ENCODE peak calls at places on chromosome 5, in nine cellular contexts. L is osteoblast, W is OCI-LY7, I is fibroblast of lung, X is IMR-90, H is GM23338, F is SK-N-SH, B is DND-41, Q is PC-3. K is an unnamed sample. For H4K20me1, the result is how much of the 10 kb centered on the place peaks cover.

GRCh38 chr5:130471-131175 is 38.7 kb downstream of the PLEKHG4B start:
- DNase-seq in L (no peak), W (no peak), I (peak), X (peak), H (peak), F (no peak), B (no peak), Q (no peak), K (no peak)

GRCh38 chr5:1243487-1244152 is 18.4 kb downstream of the SLC6A18 start:
- DNase-seq in L (no peak), W (no peak), I (no peak), X (no peak), H (peak), F (no peak), B (no peak), Q (no peak), K (no peak)

GRCh38 chr5:146331257-146331822 is 7.3 kb upstream of the POU4F3 start:
- DNase-seq in L (no peak), W (no peak), I (no peak), X (no peak), H (peak), F (no peak), B (no peak), Q (no peak), K (no peak)

GRCh38 chr5:38527475-38527874 is 29.0 kb downstream of the LIFR start:
- DNase-seq in L (no peak), W (peak), I (no peak), X (no peak), H (no peak), F (no peak), B (no peak), Q (no peak), K (peak)

GRCh38 chr5:32713396-32714381 is 2.6 kb downstream of the NPR3 start:
- DNase-seq in L (peak), W (no peak), I (peak), X (peak), H (peak), F (peak), B (no peak), Q (peak), K (no peak)

GRCh38 chr5:177472460-177473441 is 683 bp downstream of the DBN1 start:
- DNase-seq in L (peak), W (peak), I (no peak), X (no peak), H (peak), F (peak), B (peak), Q (peak), K (peak)

GRCh38 chr5:110784901-110785300 is 46.1 kb downstream of the SLC25A46 start:
- DNase-seq in L (no peak), W (no peak), I (no peak), X (peak), H (no peak), F (no peak), B (no peak), Q (peak), K (no peak)

GRCh38 chr5:174834081-174834480 is 109.7 kb downstream of the MSX2 start:
- DNase-seq in L (no peak), W (no peak), I (no peak), X (no peak), H (no peak), F (no peak), B (no peak), Q (no peak), K (no peak)

GRCh38 chr5:94744906-94745305 is 126.4 kb downstream of the SLF1 start:
- DNase-seq in L (no peak), W (no peak), I (no peak), X (no peak), H (no peak), F (no peak), B (no peak), Q (no peak), K (no peak)

GRCh38 chr5:157072508-157072907 is 13.6 kb upstream of the HAVCR1 start:
- DNase-seq in L (no peak), W (no peak), I (no peak), X (no peak), H (no peak), F (no peak), B (no peak), Q (peak), K (no peak)

GRCh38 chr5:75037106-75037505 is 15.3 kb downstream of the GCNT4 start:
- DNase-seq in L (peak), W (no peak), I (peak), X (peak), H (no peak), F (no peak), B (no peak), Q (peak), K (no peak)

GRCh38 chr5:78050888-78051287 is 243.6 kb downstream of the AP3B1 start:
- DNase-seq in L (no peak), W (no peak), I (peak), X (peak), H (no peak), F (no peak), B (no peak), Q (peak), K (no peak)

GRCh38 chr5:7412369-7412768 is 16.4 kb downstream of the ADCY2 start:
- DNase-seq in L (no peak), W (no peak), I (no peak), X (no peak), H (no peak), F (no peak), B (no peak), Q (no peak), K (no peak)

GRCh38 chr5:89930591-89931383 is 478.8 kb downstream of the CETN3 start:
- DNase-seq in L (no peak), W (no peak), I (peak), X (peak), H (no peak), F (no peak), B (no peak), Q (peak), K (no peak)

GRCh38 chr5:102796014-102796413 is 40.9 kb downstream of the PAM start:
- DNase-seq in L (no peak), W (no peak), I (peak), X (no peak), H (no peak), F (no peak), B (no peak), Q (no peak), K (no peak)

GRCh38 chr5:75654693-75655315 is 43.6 kb downstream of the ANKDD1B start:
- DNase-seq in L (no peak), W (no peak), I (no peak), X (no peak), H (no peak), F (no peak), B (no peak), Q (no peak), K (no peak)

GRCh38 chr5:176796970-176797369 is 13.4 kb upstream of the UNC5A start:
- DNase-seq in L (peak), W (no peak), I (no peak), X (no peak), H (no peak), F (no peak), B (no peak), Q (no peak), K (no peak)

GRCh38 chr5:140040358-140040757 is 2.7 kb downstream of the NRG2 start:
- DNase-seq in L (no peak), W (no peak), I (no peak), X (no peak), H (no peak), F (no peak), B (no peak), Q (no peak), K (no peak)

GRCh38 chr5:9059920-9060691 is 485.8 kb downstream of the SEMA5A start:
- DNase-seq in L (peak), W (no peak), I (peak), X (peak), H (no peak), F (no peak), B (no peak), Q (peak), K (no peak)

GRCh38 chr5:140324041-140324833 is 21.3 kb upstream of the PFDN1 start:
- DNase-seq in L (no peak), W (no peak), I (no peak), X (peak), H (no peak), F (no peak), B (no peak), Q (peak), K (no peak)

GRCh38 chr5:120873083-120873482 is 409.0 kb downstream of the PRR16 start:
- DNase-seq in L (no peak), W (no peak), I (peak), X (peak), H (no peak), F (no peak), B (no peak), Q (no peak), K (no peak)

GRCh38 chr5:25544652-25545249 is 900.0 kb upstream of the CDH10 start:
- DNase-seq in L (no peak), W (peak), I (no peak), X (no peak), H (peak), F (peak), B (peak), Q (peak), K (peak)

GRCh38 chr5:8905021-8905420 is 640.9 kb downstream of the SEMA5A start:
- DNase-seq in L (no peak), W (no peak), I (peak), X (peak), H (no peak), F (no peak), B (no peak), Q (peak), K (no peak)

DNA sequence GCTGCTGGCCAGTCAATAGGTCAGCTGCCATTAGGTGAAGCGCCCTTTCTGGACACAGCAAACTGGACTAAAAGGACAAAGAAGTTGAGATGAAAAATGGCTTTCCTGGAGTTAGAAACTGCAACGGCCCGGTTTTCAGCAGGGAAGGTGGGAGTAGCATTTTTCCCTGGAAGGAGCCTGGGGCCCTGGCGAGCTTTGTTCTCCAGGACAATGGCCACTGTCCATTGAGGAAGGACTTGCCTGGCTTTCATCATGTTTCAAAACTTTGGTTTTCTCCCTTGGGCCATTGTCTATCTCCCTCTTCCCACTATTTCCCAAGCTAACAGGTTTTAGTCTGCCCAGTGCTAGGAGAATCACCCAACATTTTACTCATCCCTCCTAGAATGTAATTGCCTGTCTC is 56.2 kb downstream of the MOCS2 start:
- DNase-seq in L (no peak), W (no peak), I (no peak), X (no peak), H (no peak), F (no peak), B (no peak), Q (no peak), K (no peak)
- H2AFZ ChIP-seq in L (no peak), W (no peak), I (no peak), X (no peak), H (no peak), F (no peak), B (no peak), Q (no peak), K (no peak)

GRCh38 chr5:172264814-172265213 is 18.8 kb downstream of the UBTD2 start:
- DNase-seq in L (no peak), W (no peak), I (no peak), X (no peak), H (no peak), F (no peak), B (no peak), Q (no peak), K (no peak)
- H4K20me1 ChIP-seq in L (under half), W (under half), I (under half), X (half or more), H (half or more), F (half or more), B (under half), Q (under half), K (under half)

DNA sequence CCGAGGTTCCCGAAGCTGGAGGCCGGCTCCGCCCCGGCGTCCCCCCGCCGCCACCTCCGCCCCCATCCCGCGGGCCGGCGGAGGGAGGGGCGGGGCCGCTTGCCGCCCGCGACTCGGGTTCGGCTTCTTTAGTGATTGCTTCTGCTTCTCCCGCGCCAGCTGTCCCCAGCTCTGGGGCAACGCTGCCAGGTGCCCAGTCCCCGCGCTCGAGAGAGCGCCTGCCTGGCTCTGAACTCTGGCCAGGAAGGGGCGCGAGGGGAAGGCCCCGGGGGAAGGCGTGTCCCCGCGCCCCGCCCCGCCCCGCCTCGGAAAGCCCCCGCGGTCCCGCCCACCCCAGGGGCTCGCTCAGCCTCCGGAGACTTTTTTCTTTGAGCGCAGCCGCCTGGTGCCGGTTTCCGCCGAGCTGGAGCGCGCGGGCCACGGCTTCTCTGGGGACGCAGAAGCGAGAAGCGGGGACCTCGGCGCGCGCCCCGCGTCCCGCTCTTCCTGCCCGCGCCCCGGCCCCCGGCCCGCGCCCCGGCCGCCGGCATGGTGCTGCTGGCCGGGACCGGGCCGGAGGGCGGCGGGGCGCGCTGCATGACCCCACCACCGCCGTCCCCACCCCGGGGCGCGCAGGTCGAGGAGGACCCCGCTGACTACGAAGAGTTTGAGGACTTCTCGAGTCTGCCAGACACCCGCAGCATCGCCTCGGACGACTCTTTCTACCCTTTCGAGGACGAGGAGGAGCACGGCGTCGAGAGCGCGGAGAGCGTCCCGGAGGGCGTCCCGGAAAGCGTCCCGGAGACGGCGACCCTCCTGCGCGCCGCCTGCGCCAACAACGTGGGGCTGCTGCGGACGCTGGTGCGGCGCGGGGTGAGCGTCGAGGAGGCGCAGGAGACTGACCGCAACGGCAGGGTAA is at the start of gene ANKRD33B:
- DNase-seq in L (peak), W (peak), I (peak), X (peak), H (peak), F (peak), B (peak), Q (peak), K (peak)
- H2AFZ ChIP-seq in L (peak), W (peak), I (peak), X (peak), H (peak), F (peak), B (peak), Q (peak), K (peak)

GRCh38 chr5:180289433-180289832 is 2.5 kb downstream of the MAPK9 start:
- DNase-seq in L (no peak), W (no peak), I (no peak), X (no peak), H (peak), F (peak), B (no peak), Q (peak), K (no peak)

GRCh38 chr5:180291234-180291940 is 496 bp downstream of the MAPK9 start:
- DNase-seq in L (peak), W (peak), I (no peak), X (no peak), H (peak), F (no peak), B (peak), Q (no peak), K (no peak)

GRCh38 chr5:180291943-180292831 is at the start of gene MAPK9:
- DNase-seq in L (peak), W (peak), I (peak), X (peak), H (peak), F (peak), B (peak), Q (peak), K (peak)

GRCh38 chr5:180289966-180290365 is 1.9 kb downstream of the MAPK9 start:
- DNase-seq in L (no peak), W (no peak), I (no peak), X (no peak), H (no peak), F (no peak), B (no peak), Q (no peak), K (no peak)

GRCh38 chr5:180290568-180291233 is 1.2 kb downstream of the MAPK9 start:
- DNase-seq in L (no peak), W (no peak), I (no peak), X (no peak), H (no peak), F (no peak), B (no peak), Q (no peak), K (no peak)
- H4K20me1 ChIP-seq in L (under half), W (under half), I (under half), X (under half), H (under half), F (under half), B (under half), Q (under half), K (under half)

DNA sequence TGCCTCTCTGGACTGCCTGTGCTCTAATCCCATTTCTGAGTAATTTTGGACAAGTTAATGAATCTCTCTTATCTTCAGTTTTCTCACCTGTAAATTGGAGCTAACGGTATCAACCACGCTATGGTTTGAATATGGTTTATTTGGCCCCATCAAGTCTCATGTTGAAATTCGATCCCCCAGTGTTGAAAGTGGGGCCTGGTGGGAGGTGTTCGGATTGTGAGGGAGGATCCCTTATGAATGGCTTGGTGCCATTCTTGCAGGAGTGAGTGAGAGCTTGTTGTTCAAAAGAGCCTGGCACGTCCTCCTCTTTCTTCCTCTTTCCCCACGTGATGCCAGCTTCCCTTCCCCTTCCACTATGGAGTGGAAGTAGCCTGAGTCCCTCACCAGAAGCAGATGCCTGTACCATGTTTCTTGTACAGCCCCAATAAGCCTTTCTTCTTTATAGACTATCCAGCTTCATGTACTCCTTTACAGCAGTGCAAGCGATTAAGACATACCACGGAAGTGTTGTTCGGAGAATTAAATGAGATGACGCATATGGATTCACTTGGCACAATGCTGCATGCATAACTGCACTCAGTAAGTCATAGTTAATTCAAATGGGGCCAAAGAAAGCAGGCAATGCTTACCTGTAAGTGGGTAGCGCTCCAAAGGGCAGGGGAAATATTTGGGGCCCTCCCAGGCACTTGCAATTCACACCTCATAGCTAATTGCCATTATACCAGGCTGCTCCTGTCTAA is 7.9 kb upstream of the ADRA1B start:
- DNase-seq in L (no peak), W (no peak), I (no peak), X (no peak), H (peak), F (no peak), B (no peak), Q (no peak), K (no peak)
- H2AFZ ChIP-seq in L (no peak), W (no peak), I (no peak), X (no peak), H (peak), F (no peak), B (no peak), Q (no peak), K (no peak)

GRCh38 chr5:134203630-134204029 is 22.2 kb downstream of the PPP2CA start:
- DNase-seq in L (no peak), W (no peak), I (no peak), X (no peak), H (no peak), F (no peak), B (no peak), Q (no peak), K (no peak)
- H4K20me1 ChIP-seq in L (half or more), W (under half), I (under half), X (half or more), H (half or more), F (half or more), B (half or more), Q (under half), K (under half)

GRCh38 chr5:108001222-108001621 is 330.5 kb upstream of the EFNA5 start:
- DNase-seq in L (no peak), W (no peak), I (no peak), X (no peak), H (no peak), F (no peak), B (no peak), Q (no peak), K (no peak)

GRCh38 chr5:107997338-107997979 is 326.7 kb upstream of the EFNA5 start:
- DNase-seq in L (peak), W (no peak), I (peak), X (peak), H (peak), F (no peak), B (no peak), Q (peak), K (no peak)

DNA sequence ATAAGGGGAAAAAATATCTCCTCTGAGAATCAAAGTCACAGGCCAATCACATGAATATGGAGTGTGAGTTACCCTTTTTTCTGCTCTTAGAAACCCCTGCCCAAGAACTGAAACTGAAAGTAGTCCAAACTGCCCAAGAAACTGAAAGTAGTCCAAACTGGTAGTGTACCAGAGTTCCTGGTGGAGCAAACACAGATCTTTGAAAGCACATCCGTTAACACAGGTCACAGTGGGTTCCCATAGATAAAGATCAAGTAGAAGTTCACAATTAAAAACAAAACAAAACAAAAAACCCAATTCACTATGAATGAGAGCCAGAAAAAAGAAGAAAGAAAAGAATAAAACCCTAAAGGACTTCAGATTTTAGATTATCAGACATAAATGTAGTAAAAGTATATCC is 332.4 kb upstream of the EFNA5 start:
- DNase-seq in L (no peak), W (peak), I (peak), X (peak), H (no peak), F (peak), B (peak), Q (no peak), K (no peak)
- H2AFZ ChIP-seq in L (peak), W (no peak), I (peak), X (no peak), H (no peak), F (peak), B (peak), Q (no peak), K (no peak)

GRCh38 chr5:10370931-10371330 is 17.4 kb downstream of the MARCHF6 start:
- DNase-seq in L (no peak), W (no peak), I (no peak), X (no peak), H (no peak), F (no peak), B (no peak), Q (no peak), K (no peak)
- H4K20me1 ChIP-seq in L (half or more), W (under half), I (under half), X (half or more), H (under half), F (half or more), B (half or more), Q (half or more), K (under half)

K was measured in Karpas-422.